ENCODE peak calls at places on chromosomes 5 and 9, in eight cellular contexts. S, U, R, X, I, E, D and Y are unnamed samples.

GRCh38 chr5:139847790-139848507 is 52.3 kb downstream of the PSD2 start:
- DNase-seq in I (peak), X (peak), E (peak), D (no peak), S (peak), R (no peak), U (peak), Y (peak)

GRCh38 chr5:52262844-52263243 is 524.9 kb upstream of the ITGA1 start:
- DNase-seq in U (no peak), S (no peak), D (no peak), X (no peak), I (no peak), R (no peak), E (no peak), Y (no peak)

GRCh38 chr9:87854563-87854962 is 28.1 kb upstream of the SPATA31E1 start:
- DNase-seq in R (no peak), U (no peak), X (no peak), S (no peak), E (no peak), D (no peak), I (no peak), Y (no peak)

GRCh38 chr9:135075234-135076142 is 12.0 kb upstream of the OLFM1 start:
- DNase-seq in I (no peak), E (no peak), U (peak), X (peak), R (no peak), D (no peak), S (peak), Y (peak)

GRCh38 chr9:18296702-18297531 is 177.0 kb upstream of the ADAMTSL1 start:
- DNase-seq in U (peak), S (no peak), D (peak), E (peak), I (peak), R (no peak), X (no peak), Y (no peak)

GRCh38 chr5:81183811-81184748 is 49.0 kb upstream of the CKMT2 start:
- DNase-seq in X (no peak), D (no peak), E (no peak), R (no peak), S (no peak), U (no peak), I (no peak), Y (no peak)

GRCh38 chr9:135565141-135565628 is 3.6 kb downstream of the PAEP start:
- DNase-seq in I (no peak), U (no peak), R (no peak), E (no peak), D (no peak), X (no peak), S (no peak), Y (no peak)

GRCh38 chr5:28344803-28345433 is 1306.5 kb upstream of the CDH9 start:
- DNase-seq in S (peak), U (peak), E (peak), D (no peak), I (peak), X (peak), R (peak), Y (no peak)

GRCh38 chr9:135609366-135609955 is 29.9 kb downstream of the GLT6D1 start:
- DNase-seq in X (no peak), I (no peak), S (no peak), D (no peak), U (no peak), E (no peak), R (no peak), Y (no peak)

GRCh38 chr5:159311063-159311462 is 19.2 kb downstream of the IL12B start:
- DNase-seq in I (no peak), S (no peak), U (no peak), D (no peak), E (no peak), R (no peak), X (no peak), Y (no peak)

GRCh38 chr5:172772112-172772906 is 1.3 kb upstream of the DUSP1 start:
- DNase-seq in X (peak), S (peak), I (peak), E (peak), D (peak), R (peak), U (peak), Y (peak)

GRCh38 chr9:123616707-123617106 is 260.7 kb downstream of the CRB2 start:
- DNase-seq in U (no peak), D (no peak), R (no peak), X (peak), E (no peak), S (no peak), I (no peak), Y (no peak)

GRCh38 chr5:62376064-62376463 is 27.6 kb downstream of the DIMT1 start:
- DNase-seq in U (peak), R (peak), I (peak), X (no peak), S (no peak), D (peak), E (no peak), Y (no peak)

GRCh38 chr5:124606116-124606515 is 140.3 kb downstream of the ZNF608 start:
- DNase-seq in U (no peak), R (no peak), I (no peak), D (no peak), E (no peak), S (no peak), X (no peak), Y (no peak)
- H3K27ac ChIP-seq in U (no peak), R (no peak), I (no peak), D (no peak), E (peak), S (no peak), X (no peak), Y (no peak)

GRCh38 chr5:168114444-168115017 is 176.9 kb upstream of the WWC1 start:
- DNase-seq in S (peak), E (peak), I (no peak), U (peak), D (peak), X (peak), R (peak), Y (peak)

GRCh38 chr5:168120416-168121137 is 170.9 kb upstream of the WWC1 start:
- DNase-seq in S (no peak), R (no peak), E (no peak), U (no peak), I (no peak), D (no peak), X (no peak), Y (no peak)

GRCh38 chr5:168121138-168121494 is 170.3 kb upstream of the WWC1 start:
- DNase-seq in E (no peak), R (no peak), I (no peak), U (no peak), S (no peak), D (no peak), X (no peak), Y (no peak)

GRCh38 chr5:168117469-168117868 is 174.0 kb upstream of the WWC1 start:
- DNase-seq in R (no peak), I (no peak), D (no peak), E (no peak), U (no peak), S (no peak), X (no peak), Y (no peak)

DNA sequence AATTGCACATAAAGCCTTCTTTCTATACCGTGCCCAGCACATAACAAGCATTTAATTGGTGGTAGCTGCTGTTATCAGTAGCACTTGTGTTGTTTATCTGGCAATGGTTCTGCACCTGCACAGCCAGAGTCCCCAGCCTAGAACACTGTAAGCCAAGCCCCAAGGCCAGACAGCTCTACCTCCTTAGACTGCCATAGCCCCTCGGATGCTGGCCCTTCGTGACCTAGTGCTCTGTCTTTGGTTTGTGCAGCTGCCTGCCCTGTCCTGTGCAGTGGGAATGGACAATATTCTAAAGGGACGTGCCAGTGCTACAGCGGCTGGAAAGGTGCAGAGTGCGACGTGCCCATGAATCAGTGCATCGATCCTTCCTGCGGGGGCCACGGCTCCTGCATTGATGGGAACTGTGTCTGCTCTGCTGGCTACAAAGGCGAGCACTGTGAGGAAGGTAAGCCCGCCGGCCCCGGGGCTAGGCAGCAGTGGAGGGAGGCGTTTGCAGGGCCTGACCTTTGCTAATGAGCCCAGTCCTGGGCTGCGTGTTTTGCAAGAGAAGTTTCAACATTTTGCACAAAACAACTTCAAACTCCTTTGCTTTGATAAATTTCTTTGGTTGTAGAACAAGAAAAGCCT is 173.3 kb upstream of the WWC1 start:
- DNase-seq in X (peak), S (peak), E (no peak), I (no peak), U (no peak), R (no peak), D (no peak), Y (no peak)
- H3K9ac ChIP-seq in X (no peak), S (no peak), E (no peak), I (no peak), U (no peak), R (no peak), D (no peak), Y (no peak)

GRCh38 chr5:150321784-150322183 is 19.1 kb upstream of the ARSI start:
- DNase-seq in X (no peak), E (no peak), I (no peak), U (no peak), R (no peak), D (no peak), S (no peak), Y (no peak)

GRCh38 chr5:150321211-150321610 is 18.5 kb upstream of the ARSI start:
- DNase-seq in D (no peak), I (no peak), U (no peak), X (no peak), E (no peak), S (no peak), R (no peak), Y (no peak)

GRCh38 chr5:150323092-150323491 is 20.4 kb upstream of the ARSI start:
- DNase-seq in U (no peak), E (no peak), X (no peak), R (no peak), S (no peak), D (peak), I (no peak), Y (no peak)

GRCh38 chr5:150323819-150324218 is 21.1 kb upstream of the ARSI start:
- DNase-seq in S (no peak), D (no peak), I (no peak), E (no peak), U (no peak), R (no peak), X (no peak), Y (no peak)

DNA sequence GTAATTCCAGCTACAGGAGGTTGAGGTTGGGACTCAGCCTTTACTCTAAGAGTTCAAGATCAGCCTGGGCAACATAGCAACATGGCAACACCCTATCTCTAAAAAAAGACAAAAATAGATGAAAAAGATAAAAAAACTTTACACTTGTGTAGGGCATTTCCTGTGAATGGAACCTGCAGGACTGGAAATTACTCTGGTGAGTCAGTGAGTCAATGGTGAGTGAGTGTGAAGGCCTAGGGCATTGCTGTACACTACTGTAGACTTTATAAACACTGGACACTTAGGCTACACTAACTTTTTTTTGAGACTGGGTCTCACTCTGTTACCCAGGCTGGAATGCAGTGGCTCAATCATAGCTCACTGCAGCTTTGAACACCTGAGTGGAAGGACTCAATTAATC is 19.5 kb upstream of the ARSI start:
- DNase-seq in U (peak), R (peak), X (no peak), E (peak), S (no peak), D (peak), I (peak), Y (no peak)
- H3K27ac ChIP-seq in U (no peak), R (peak), X (no peak), E (no peak), S (no peak), D (no peak), I (no peak), Y (no peak)

DNA sequence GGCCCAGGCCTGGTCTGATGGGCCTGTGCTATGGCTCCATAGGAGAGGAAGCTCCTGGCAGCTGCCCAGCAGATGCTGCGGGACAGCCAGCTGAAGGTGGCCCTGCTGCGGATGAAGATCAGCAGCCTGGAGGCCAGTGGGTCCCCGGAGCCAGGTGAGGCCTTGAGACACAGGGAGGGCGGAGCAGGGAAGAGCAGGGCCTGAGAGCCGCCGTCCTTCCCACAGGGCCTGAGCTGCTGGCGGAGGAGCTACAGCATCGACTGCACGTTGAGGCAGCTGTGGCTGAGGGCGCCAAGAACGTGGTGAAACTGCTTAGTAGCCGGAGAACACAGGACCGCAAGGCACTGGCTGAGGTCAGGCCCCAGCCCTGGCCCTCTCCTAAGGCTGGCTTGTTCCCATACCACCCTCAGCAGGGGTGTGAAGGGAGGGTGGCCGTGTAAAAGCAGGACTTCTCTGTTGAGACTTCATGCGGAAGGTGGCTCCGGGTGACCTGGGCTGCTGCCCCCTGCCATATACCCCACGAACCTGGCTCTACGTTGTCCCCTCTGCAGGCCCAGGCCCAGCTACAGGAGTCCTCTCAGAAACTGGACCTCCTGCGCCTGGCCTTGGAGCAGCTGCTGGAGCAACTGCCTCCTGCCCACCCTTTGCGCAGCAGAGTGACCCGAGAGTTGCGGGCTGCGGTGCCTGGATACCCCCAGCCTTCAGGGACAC is 4.5 kb downstream of the PKN3 start:
- DNase-seq in D (no peak), I (no peak), S (no peak), U (no peak), R (no peak), X (no peak), E (no peak), Y (no peak)
- H3K9ac ChIP-seq in D (no peak), I (no peak), S (no peak), U (no peak), R (no peak), X (no peak), E (no peak), Y (no peak)

GRCh38 chr9:89431930-89432725 is 65.8 kb downstream of the SEMA4D start:
- DNase-seq in D (no peak), R (no peak), E (no peak), I (no peak), U (no peak), X (no peak), S (no peak), Y (no peak)

GRCh38 chr9:89432986-89433530 is 64.9 kb downstream of the SEMA4D start:
- DNase-seq in R (no peak), X (no peak), E (no peak), D (no peak), U (no peak), S (no peak), I (no peak), Y (no peak)

GRCh38 chr9:89435315-89435823 is 62.5 kb downstream of the SEMA4D start:
- DNase-seq in X (peak), I (no peak), U (no peak), R (peak), D (no peak), S (peak), E (no peak), Y (peak)

GRCh38 chr9:89434636-89435314 is 63.1 kb downstream of the SEMA4D start:
- DNase-seq in E (no peak), R (no peak), D (no peak), U (no peak), X (no peak), I (no peak), S (no peak), Y (no peak)

GRCh38 chr9:89433826-89434225 is 64.1 kb downstream of the SEMA4D start:
- DNase-seq in D (peak), I (peak), U (peak), X (no peak), E (no peak), R (no peak), S (no peak), Y (no peak)
- H3K27ac ChIP-seq in D (no peak), I (no peak), U (no peak), X (no peak), E (no peak), R (no peak), S (no peak), Y (no peak)

DNA sequence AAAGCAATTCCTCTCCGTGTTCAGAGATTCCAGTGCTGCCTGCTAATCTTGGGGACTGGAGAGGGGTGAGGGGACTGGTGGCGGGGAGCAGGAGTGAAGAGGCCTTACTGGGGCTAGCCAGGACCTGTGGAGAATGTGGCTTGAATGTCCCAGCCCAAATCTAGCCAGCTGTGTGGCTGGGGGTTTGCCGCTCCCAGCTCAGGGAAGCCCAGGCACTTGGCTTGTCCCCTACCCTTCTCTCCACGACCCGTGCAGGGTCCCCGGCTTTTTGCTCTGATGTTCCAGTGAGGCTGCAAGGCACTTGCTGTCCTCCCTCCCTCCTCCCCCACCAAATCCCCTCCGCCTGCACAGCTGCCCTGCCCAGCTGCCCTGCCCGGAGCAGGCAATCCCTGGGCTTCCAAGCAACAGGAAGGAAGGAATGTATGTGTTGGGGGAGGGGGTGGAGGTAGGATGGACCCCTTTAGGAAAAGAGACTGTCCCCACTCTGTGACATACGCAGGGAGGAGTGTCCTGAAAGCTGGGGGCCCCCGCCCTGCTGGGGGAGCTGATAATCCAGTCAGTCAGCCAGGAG is 2.6 kb downstream of the N4BP3 start:
- DNase-seq in S (peak), R (no peak), I (no peak), X (peak), D (no peak), U (no peak), E (no peak), Y (no peak)
- H3K9ac ChIP-seq in S (peak), R (no peak), I (no peak), X (peak), D (no peak), U (no peak), E (peak), Y (no peak)

GRCh38 chr9:77980622-77981021 is 51.0 kb downstream of the GNAQ start:
- DNase-seq in S (no peak), E (peak), D (peak), X (no peak), I (peak), R (no peak), U (peak), Y (no peak)
- H3K27ac ChIP-seq in S (no peak), E (no peak), D (no peak), X (no peak), I (peak), R (no peak), U (no peak), Y (peak)